ENCODE peak calls at places on chromosomes 1 and 21, in five cellular contexts. F is lower leg skin, U is Peyer's patch, Z is left ventricle myocardium inferior, C is tibial nerve. A is an unnamed sample.

GRCh38 chr1:51915958-51916357 is 37.4 kb upstream of the NRDC start:
- DNase-seq in F (no peak), U (no peak), Z (no peak), C (no peak), A (peak)

GRCh38 chr1:75233302-75233929 is 99.2 kb downstream of the LHX8 start:
- DNase-seq in F (no peak), U (no peak), Z (no peak), C (no peak), A (peak)

GRCh38 chr1:163174524-163175437 is 27.9 kb downstream of the RGS5 start:
- DNase-seq in F (no peak), U (no peak), Z (peak), C (peak), A (peak)

GRCh38 chr1:106998431-106999002 is 58.0 kb upstream of the PRMT6 start:
- DNase-seq in F (no peak), U (no peak), Z (no peak), C (no peak), A (no peak)

GRCh38 chr1:219752645-219753044 is 139.7 kb upstream of the ZC3H11B start:
- DNase-seq in F (no peak), U (no peak), Z (no peak), C (no peak), A (no peak)

GRCh38 chr1:79575424-79575823 is 568.9 kb upstream of the ADGRL4 start:
- DNase-seq in F (no peak), U (no peak), Z (no peak), C (no peak), A (no peak)

GRCh38 chr1:201085902-201086735 is 26.1 kb downstream of the CACNA1S start:
- DNase-seq in F (no peak), U (no peak), Z (peak), C (no peak), A (peak)

GRCh38 chr1:178540646-178541045 is 27.7 kb downstream of the TEX35 start:
- DNase-seq in F (no peak), U (no peak), Z (no peak), C (no peak), A (peak)

GRCh38 chr1:99825702-99826101 is 24.5 kb upstream of the AGL start:
- DNase-seq in F (no peak), U (no peak), Z (no peak), C (no peak), A (no peak)

GRCh38 chr1:154325583-154326545 is 539 bp downstream of the ATP8B2 start:
- DNase-seq in F (peak), U (peak), Z (peak), C (peak), A (peak)

GRCh38 chr1:213284626-213285025 is 233.6 kb downstream of the RPS6KC1 start:
- DNase-seq in F (no peak), U (no peak), Z (no peak), C (no peak), A (peak)

GRCh38 chr21:44637018-44637850 is at the start of gene KRTAP10-10:
- DNase-seq in F (peak), U (peak), Z (no peak), C (no peak), A (no peak)

GRCh38 chr1:228373681-228374571 is 32.7 kb downstream of the TRIM11 start:
- DNase-seq in F (peak), U (no peak), Z (peak), C (no peak), A (no peak)

DNA sequence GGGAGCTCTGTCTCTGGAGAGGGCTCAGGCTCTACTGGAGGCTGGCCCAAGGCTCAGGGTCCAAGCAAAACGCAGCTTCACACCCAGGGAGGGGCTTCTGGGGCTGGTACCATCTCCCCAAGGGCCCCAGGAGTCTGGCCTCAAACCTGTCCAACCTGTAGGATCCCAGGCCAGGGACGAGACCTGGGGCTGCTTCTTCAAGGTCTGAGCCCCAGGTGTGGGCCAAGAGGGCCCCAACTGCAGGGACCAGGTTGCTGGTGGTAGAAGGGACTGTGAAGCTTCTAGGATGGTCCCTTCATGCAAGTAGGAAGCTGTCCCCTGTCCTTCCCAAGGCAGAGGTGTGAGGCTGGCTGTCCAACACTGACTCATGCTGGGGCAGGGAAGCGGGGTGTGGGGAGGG is 7.8 kb upstream of the MMEL1 start:
- DNase-seq in F (peak), U (no peak), Z (no peak), C (no peak), A (no peak)
- TF ChIP-seq CTCF in F (no peak), U (no peak), Z (no peak), C (no peak), A (no peak)

GRCh38 chr1:56495538-56495937 is 83.8 kb downstream of the PLPP3 start:
- DNase-seq in F (no peak), U (no peak), Z (no peak), C (no peak), A (no peak)

GRCh38 chr1:56491441-56491840 is 87.9 kb downstream of the PLPP3 start:
- DNase-seq in F (no peak), U (no peak), Z (no peak), C (no peak), A (peak)

GRCh38 chr1:56494306-56494705 is 85.1 kb downstream of the PLPP3 start:
- DNase-seq in F (no peak), U (no peak), Z (no peak), C (no peak), A (no peak)

GRCh38 chr1:56496158-56496557 is 83.2 kb downstream of the PLPP3 start:
- DNase-seq in F (no peak), U (no peak), Z (no peak), C (no peak), A (no peak)

DNA sequence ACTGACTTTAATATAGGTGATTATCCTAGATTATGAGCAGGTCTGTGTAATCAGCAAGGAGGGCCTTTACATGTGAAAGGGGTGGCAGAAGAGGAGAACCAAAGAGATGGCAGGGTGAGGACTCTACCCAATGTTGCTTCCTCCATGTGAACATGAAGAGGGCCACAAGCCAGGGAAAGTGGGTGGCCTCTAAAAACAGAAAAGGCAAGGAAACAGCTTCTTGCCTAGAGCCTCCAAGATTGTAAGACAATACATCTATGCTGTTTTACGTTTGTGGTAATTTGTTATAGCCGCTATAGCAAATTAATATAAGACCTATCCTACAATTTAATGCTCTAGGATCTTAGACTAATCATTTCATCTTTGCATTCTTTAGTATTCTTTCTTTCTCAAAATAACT is 85.5 kb downstream of the PLPP3 start:
- DNase-seq in F (no peak), U (no peak), Z (no peak), C (no peak), A (no peak)
- H3K4me3 ChIP-seq in F (no peak), U (no peak), Z (no peak), C (no peak), A (no peak)

GRCh38 chr21:41957991-41958766 is 4.4 kb upstream of the C2CD2 start:
- DNase-seq in F (peak), U (no peak), Z (peak), C (peak), A (peak)
- TF ChIP-seq CTCF in F (no peak), U (peak), Z (peak), C (no peak), A (peak)

GRCh38 chr1:205448540-205449253 is 7.1 kb downstream of the BLACAT1 start:
- DNase-seq in F (no peak), U (no peak), Z (no peak), C (no peak), A (no peak)

GRCh38 chr1:205449750-205450443 is 5.9 kb downstream of the BLACAT1 start:
- DNase-seq in F (no peak), U (no peak), Z (no peak), C (no peak), A (peak)

GRCh38 chr1:205450448-205450847 is 5.4 kb downstream of the BLACAT1 start:
- DNase-seq in F (no peak), U (no peak), Z (no peak), C (no peak), A (no peak)

GRCh38 chr1:205447457-205448415 is 8.1 kb downstream of the BLACAT1 start:
- DNase-seq in F (no peak), U (no peak), Z (no peak), C (no peak), A (no peak)

GRCh38 chr1:205449254-205449749 is 6.5 kb downstream of the BLACAT1 start:
- DNase-seq in F (no peak), U (no peak), Z (no peak), C (no peak), A (no peak)
- H3K4me3 ChIP-seq in F (no peak), U (no peak), Z (no peak), C (no peak), A (no peak)

DNA sequence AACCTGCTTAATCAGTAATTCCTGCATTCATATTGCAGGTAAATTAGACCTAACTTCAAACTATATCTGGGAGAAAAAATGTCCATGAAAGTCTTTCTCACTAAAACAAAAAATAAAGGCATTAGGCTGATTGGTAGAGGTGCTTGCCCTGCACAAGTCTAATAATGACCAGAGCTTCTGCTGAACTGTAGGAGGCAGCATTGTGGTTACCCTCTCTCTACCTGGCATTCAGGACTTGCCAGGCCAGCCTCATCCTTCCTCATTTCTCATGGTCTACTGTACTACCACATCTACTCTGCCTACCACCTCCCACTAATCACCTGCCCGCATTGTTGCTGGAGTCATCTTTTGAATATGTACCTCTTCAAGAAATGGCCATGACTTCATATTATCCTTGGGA is 60.8 kb upstream of the KRTAP11-1 start:
- DNase-seq in F (no peak), U (no peak), Z (no peak), C (no peak), A (no peak)
- TF ChIP-seq CTCF in F (no peak), U (no peak), Z (no peak), C (no peak), A (no peak)

GRCh38 chr1:9413877-9414213 is 121.2 kb downstream of the SPSB1 start:
- DNase-seq in F (no peak), U (no peak), Z (peak), C (no peak), A (no peak)
- H3K4me3 ChIP-seq in F (no peak), U (peak), Z (no peak), C (no peak), A (no peak)

DNA sequence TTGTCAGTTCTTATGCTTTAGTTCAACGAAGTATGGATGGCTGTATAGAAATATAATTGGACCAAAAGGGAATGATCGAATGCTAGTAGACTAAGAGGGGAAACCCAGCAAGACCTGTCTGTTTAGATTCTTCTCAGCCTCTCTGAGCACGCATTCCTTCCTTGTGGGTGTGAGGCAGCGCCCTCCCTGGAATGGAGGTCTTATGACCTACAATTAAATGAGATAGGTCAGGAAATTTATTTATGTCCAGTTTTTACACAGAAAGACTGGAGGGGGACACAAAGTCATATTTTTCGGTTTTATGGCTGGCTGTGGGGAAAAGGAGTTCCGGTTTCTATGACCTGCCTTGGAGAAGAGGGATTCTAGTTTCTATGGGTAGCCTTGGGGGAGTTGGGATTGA is 66.1 kb downstream of the KCNK1 start:
- DNase-seq in F (no peak), U (no peak), Z (no peak), C (no peak), A (no peak)
- TF ChIP-seq CTCF in F (no peak), U (no peak), Z (no peak), C (no peak), A (no peak)

GRCh38 chr1:226723640-226724532 is 15.2 kb downstream of the ITPKB start:
- DNase-seq in F (no peak), U (no peak), Z (no peak), C (peak), A (peak)
- H3K4me3 ChIP-seq in F (no peak), U (no peak), Z (no peak), C (no peak), A (no peak)

GRCh38 chr1:117011334-117011733 is 9.8 kb downstream of the CD101 start:
- DNase-seq in F (no peak), U (no peak), Z (no peak), C (no peak), A (no peak)
- TF ChIP-seq CTCF in F (no peak), U (no peak), Z (no peak), C (no peak), A (no peak)

GRCh38 chr1:164592634-164593033 is 33.6 kb downstream of the PBX1 start:
- DNase-seq in F (no peak), U (no peak), Z (no peak), C (no peak), A (no peak)

GRCh38 chr1:164590592-164590991 is 31.6 kb downstream of the PBX1 start:
- DNase-seq in F (no peak), U (no peak), Z (no peak), C (no peak), A (no peak)

GRCh38 chr1:164589961-164590507 is 31.1 kb downstream of the PBX1 start:
- DNase-seq in F (no peak), U (no peak), Z (no peak), C (no peak), A (no peak)

GRCh38 chr1:164589408-164589807 is 30.4 kb downstream of the PBX1 start:
- DNase-seq in F (no peak), U (no peak), Z (no peak), C (no peak), A (no peak)

DNA sequence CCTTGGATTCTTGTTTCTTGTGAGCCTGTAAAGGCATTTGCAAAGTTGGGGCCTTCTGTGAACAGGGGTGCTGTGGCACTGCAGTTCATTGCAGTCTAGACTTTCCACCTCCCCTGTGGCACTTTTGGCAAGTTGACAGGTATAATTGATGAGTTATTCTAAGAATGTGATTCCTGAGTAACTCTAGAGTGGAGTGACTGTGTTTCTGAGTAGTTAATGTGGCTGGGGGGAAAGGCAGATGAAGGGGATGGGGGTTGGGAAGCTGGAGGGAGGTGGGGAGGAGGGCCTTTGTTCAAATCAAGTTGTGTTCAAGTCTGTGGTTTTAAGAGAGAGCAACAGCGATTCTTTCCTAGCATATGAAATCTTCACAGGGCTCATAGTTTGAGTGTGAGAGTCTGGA is 32.9 kb downstream of the PBX1 start:
- DNase-seq in F (no peak), U (no peak), Z (no peak), C (no peak), A (peak)
- H3K4me3 ChIP-seq in F (no peak), U (no peak), Z (no peak), C (no peak), A (no peak)